ENCODE peak calls at places on chromosomes 4 and X, in five cellular contexts. One of them, this sample, is unnamed.

GRCh38 chr4:52966781-52967180 is 104.7 kb downstream of the RASL11B start:
- DNase-seq in stomach: no peak
- DNase-seq in AG04449: no peak
- DNase-seq in cardiac muscle cell: no peak
- DNase-seq in brain microvascular endothelial cell: no peak
- DNase-seq in this sample: no peak

GRCh38 chr4:182202650-182203049 is 40.6 kb upstream of the TENM3 start:
- DNase-seq in stomach: no peak
- DNase-seq in cardiac muscle cell: no peak
- DNase-seq in brain microvascular endothelial cell: no peak
- DNase-seq in AG04449: no peak
- DNase-seq in this sample: no peak

GRCh38 chr4:89469930-89470375 is 162.4 kb upstream of the GPRIN3 start:
- DNase-seq in brain microvascular endothelial cell: peak; percentile 89
- DNase-seq in stomach: no peak
- DNase-seq in AG04449: peak; percentile 78
- DNase-seq in cardiac muscle cell: peak; percentile 94
- DNase-seq in this sample: peak; percentile 46

GRCh38 chr4:55116450-55116849 is 8.9 kb downstream of the KDR start:
- DNase-seq in cardiac muscle cell: peak; percentile 84
- DNase-seq in brain microvascular endothelial cell: peak; percentile 81
- DNase-seq in AG04449: no peak
- DNase-seq in stomach: no peak
- DNase-seq in this sample: no peak

GRCh38 chr4:55173580-55173979 is 48.2 kb upstream of the KDR start:
- DNase-seq in brain microvascular endothelial cell: peak; percentile 63
- DNase-seq in cardiac muscle cell: peak; percentile 71
- DNase-seq in AG04449: no peak
- DNase-seq in stomach: no peak
- DNase-seq in this sample: no peak

GRCh38 chr4:122450847-122451246 is 5.7 kb downstream of the IL2 start:
- DNase-seq in brain microvascular endothelial cell: peak; percentile 5
- DNase-seq in stomach: no peak
- DNase-seq in AG04449: peak; percentile 1
- DNase-seq in cardiac muscle cell: peak; percentile 19
- DNase-seq in this sample: peak; percentile 19

GRCh38 chr4:150337709-150338108 is 244.2 kb upstream of the MAB21L2 start:
- DNase-seq in brain microvascular endothelial cell: no peak
- DNase-seq in AG04449: peak; percentile 50
- DNase-seq in stomach: no peak
- DNase-seq in cardiac muscle cell: peak; percentile 50
- DNase-seq in this sample: no peak

GRCh38 chr4:48629458-48629857 is 139.4 kb downstream of the ZAR1 start:
- DNase-seq in cardiac muscle cell: no peak
- DNase-seq in stomach: no peak
- DNase-seq in AG04449: no peak
- DNase-seq in brain microvascular endothelial cell: no peak
- DNase-seq in this sample: no peak

GRCh38 chr4:147370881-147371280 is 110.0 kb upstream of the EDNRA start:
- DNase-seq in stomach: peak; percentile 37
- DNase-seq in cardiac muscle cell: no peak
- DNase-seq in brain microvascular endothelial cell: no peak
- DNase-seq in AG04449: no peak
- DNase-seq in this sample: no peak

GRCh38 chr4:13540446-13541175 is 3.7 kb downstream of the NKX3-2 start:
- DNase-seq in AG04449: no peak
- DNase-seq in stomach: no peak
- DNase-seq in cardiac muscle cell: no peak
- DNase-seq in brain microvascular endothelial cell: no peak
- DNase-seq in this sample: no peak

GRCh38 chr4:141849778-141850177 is 213.4 kb downstream of the IL15 start:
- DNase-seq in brain microvascular endothelial cell: no peak
- DNase-seq in cardiac muscle cell: peak; percentile 59
- DNase-seq in AG04449: no peak
- DNase-seq in stomach: no peak
- DNase-seq in this sample: no peak

GRCh38 chr4:4555916-4556315 is 14.1 kb upstream of the STX18 start:
- DNase-seq in brain microvascular endothelial cell: peak; percentile 85
- DNase-seq in cardiac muscle cell: peak; percentile 80
- DNase-seq in AG04449: peak; percentile 86
- DNase-seq in stomach: no peak
- DNase-seq in this sample: no peak

GRCh38 chrX:106611682-106612402 is at the start of gene RADX:
- DNase-seq in stomach: peak; percentile 83
- DNase-seq in brain microvascular endothelial cell: peak; percentile 46
- DNase-seq in cardiac muscle cell: peak; percentile 71
- DNase-seq in AG04449: no peak
- DNase-seq in this sample: peak; percentile 92

GRCh38 chr4:24582235-24582863 is 2.0 kb downstream of the DHX15 start:
- DNase-seq in AG04449: no peak
- DNase-seq in brain microvascular endothelial cell: no peak
- DNase-seq in cardiac muscle cell: peak; percentile 10
- DNase-seq in stomach: no peak
- DNase-seq in this sample: no peak

GRCh38 chr4:138235419-138235952 is 6.7 kb downstream of the SLC7A11 start:
- DNase-seq in brain microvascular endothelial cell: peak; percentile 55
- DNase-seq in stomach: no peak
- DNase-seq in AG04449: peak; percentile 78
- DNase-seq in cardiac muscle cell: peak; percentile 83
- DNase-seq in this sample: no peak

GRCh38 chr4:38949416-38950051 is 81.9 kb downstream of the FAM114A1 start:
- DNase-seq in cardiac muscle cell: no peak
- DNase-seq in AG04449: no peak
- DNase-seq in stomach: no peak
- DNase-seq in brain microvascular endothelial cell: peak; percentile 56
- DNase-seq in this sample: peak; percentile 20

GRCh38 chrX:46582964-46583363 is 9.4 kb downstream of the CHST7 start:
- DNase-seq in brain microvascular endothelial cell: peak; percentile 69
- DNase-seq in cardiac muscle cell: peak; percentile 81
- DNase-seq in AG04449: peak; percentile 70
- DNase-seq in stomach: no peak
- DNase-seq in this sample: no peak

GRCh38 chrX:48786825-48787538 is 592 bp downstream of the GATA1 start:
- DNase-seq in cardiac muscle cell: no peak
- DNase-seq in AG04449: no peak
- DNase-seq in brain microvascular endothelial cell: no peak
- DNase-seq in stomach: no peak
- DNase-seq in this sample: no peak

GRCh38 chrX:119266364-119266995 is 30.4 kb downstream of the PGRMC1 start:
- DNase-seq in cardiac muscle cell: peak; percentile 36
- DNase-seq in stomach: no peak
- DNase-seq in brain microvascular endothelial cell: peak; percentile 8
- DNase-seq in AG04449: no peak
- DNase-seq in this sample: peak; percentile 5

GRCh38 chr4:58261526-58261925 is 1151.3 kb upstream of the IGFBP7 start:
- DNase-seq in cardiac muscle cell: no peak
- DNase-seq in brain microvascular endothelial cell: no peak
- DNase-seq in AG04449: no peak
- DNase-seq in stomach: no peak
- DNase-seq in this sample: no peak

GRCh38 chr4:150297861-150298474 is 219.7 kb downstream of the DCLK2 start:
- DNase-seq in cardiac muscle cell: peak; percentile 80
- DNase-seq in stomach: no peak
- DNase-seq in AG04449: no peak
- DNase-seq in brain microvascular endothelial cell: peak; percentile 73
- DNase-seq in this sample: peak; percentile 55

GRCh38 chrX:133523094-133523493 is 107.8 kb upstream of the GPC4 start:
- DNase-seq in cardiac muscle cell: no peak
- DNase-seq in AG04449: no peak
- DNase-seq in stomach: no peak
- DNase-seq in brain microvascular endothelial cell: no peak
- DNase-seq in this sample: no peak

DNA sequence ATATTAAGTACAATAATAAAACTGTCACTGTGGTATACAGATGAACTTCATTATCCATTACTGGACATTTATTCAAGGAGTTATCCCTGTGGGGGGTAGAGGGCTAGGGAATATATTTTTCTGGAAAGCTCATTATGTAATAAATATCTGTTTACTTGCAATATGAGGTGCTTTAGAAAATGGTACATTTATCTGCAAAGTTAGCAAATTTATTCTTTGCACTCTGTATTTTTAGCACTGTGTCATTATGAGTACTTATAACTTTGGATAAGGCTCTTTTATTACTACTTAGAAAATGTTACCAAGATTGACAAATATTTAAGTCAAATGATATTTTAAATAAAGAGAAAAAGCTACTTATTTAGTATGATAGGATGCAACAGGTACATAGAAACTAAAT is 37.8 kb downstream of the ANKRD17 start:
- DNase-seq in brain microvascular endothelial cell: no peak
- DNase-seq in cardiac muscle cell: no peak
- DNase-seq in AG04449: no peak
- DNase-seq in stomach: no peak
- DNase-seq in this sample: no peak
- H3K4me3 ChIP-seq in brain microvascular endothelial cell: no peak overlapping the region
- H3K4me3 ChIP-seq in cardiac muscle cell: no peak overlapping the region
- H3K4me3 ChIP-seq in AG04449: no peak overlapping the region
- H3K4me3 ChIP-seq in stomach: no peak overlapping the region
- H3K4me3 ChIP-seq in this sample: no peak overlapping the region

GRCh38 chrX:103488794-103489193 is 30.5 kb downstream of the RAB40A start:
- DNase-seq in AG04449: no peak
- DNase-seq in cardiac muscle cell: no peak
- DNase-seq in stomach: no peak
- DNase-seq in brain microvascular endothelial cell: no peak
- DNase-seq in this sample: no peak

GRCh38 chrX:103483720-103484119 is 35.6 kb downstream of the RAB40A start:
- DNase-seq in brain microvascular endothelial cell: no peak
- DNase-seq in AG04449: no peak
- DNase-seq in stomach: no peak
- DNase-seq in cardiac muscle cell: no peak
- DNase-seq in this sample: no peak

GRCh38 chrX:103488332-103488731 is 31.0 kb downstream of the RAB40A start:
- DNase-seq in stomach: no peak
- DNase-seq in AG04449: no peak
- DNase-seq in brain microvascular endothelial cell: no peak
- DNase-seq in cardiac muscle cell: peak; percentile 39
- DNase-seq in this sample: no peak
- TF ChIP-seq CTCF in stomach: no peak
- TF ChIP-seq CTCF in AG04449: peak; percentile 23
- TF ChIP-seq CTCF in brain microvascular endothelial cell: peak; percentile 74
- TF ChIP-seq CTCF in cardiac muscle cell: peak; percentile 42
- TF ChIP-seq CTCF in this sample: no peak

GRCh38 chr4:40910706-40911105 is 161.0 kb downstream of the NSUN7 start:
- DNase-seq in cardiac muscle cell: peak; percentile 55
- DNase-seq in stomach: no peak
- DNase-seq in brain microvascular endothelial cell: peak; percentile 64
- DNase-seq in AG04449: no peak
- DNase-seq in this sample: no peak
- H3K4me3 ChIP-seq in cardiac muscle cell: no peak overlapping the region
- H3K4me3 ChIP-seq in stomach: no peak overlapping the region
- H3K4me3 ChIP-seq in brain microvascular endothelial cell: no peak overlapping the region
- H3K4me3 ChIP-seq in AG04449: no peak overlapping the region
- H3K4me3 ChIP-seq in this sample: no peak overlapping the region

GRCh38 chr4:125735107-125735506 is 420.4 kb downstream of the FAT4 start:
- DNase-seq in stomach: no peak
- DNase-seq in AG04449: peak; percentile 59
- DNase-seq in cardiac muscle cell: peak; percentile 97
- DNase-seq in brain microvascular endothelial cell: peak; percentile 97
- DNase-seq in this sample: no peak

GRCh38 chr4:125732682-125733081 is 417.9 kb downstream of the FAT4 start:
- DNase-seq in stomach: no peak
- DNase-seq in AG04449: no peak
- DNase-seq in cardiac muscle cell: no peak
- DNase-seq in brain microvascular endothelial cell: no peak
- DNase-seq in this sample: no peak

GRCh38 chr4:125734504-125734903 is 419.7 kb downstream of the FAT4 start:
- DNase-seq in brain microvascular endothelial cell: no peak
- DNase-seq in AG04449: no peak
- DNase-seq in cardiac muscle cell: no peak
- DNase-seq in stomach: no peak
- DNase-seq in this sample: no peak

GRCh38 chr4:125739760-125740159 is 425.0 kb downstream of the FAT4 start:
- DNase-seq in cardiac muscle cell: peak; percentile 88
- DNase-seq in stomach: no peak
- DNase-seq in AG04449: no peak
- DNase-seq in brain microvascular endothelial cell: peak; percentile 40
- DNase-seq in this sample: no peak

DNA sequence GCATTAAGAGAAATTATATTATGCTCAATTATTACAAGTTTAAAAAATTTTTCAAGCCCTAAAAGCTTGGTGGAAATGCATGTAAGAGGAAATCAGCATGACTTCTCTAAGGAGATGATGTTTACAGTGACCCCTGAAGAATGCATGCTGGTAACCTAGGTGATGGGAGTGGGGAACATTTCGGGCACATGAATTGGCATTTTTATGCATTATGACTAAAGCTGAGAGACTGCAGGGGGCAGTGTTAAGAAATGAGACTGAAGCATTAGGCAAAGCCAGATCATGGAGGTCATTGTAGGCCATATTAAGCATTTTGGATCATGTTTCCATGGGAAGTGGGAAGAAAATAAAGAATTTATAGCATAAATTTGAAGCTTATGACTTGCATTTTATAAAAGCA is 421.3 kb downstream of the FAT4 start:
- DNase-seq in brain microvascular endothelial cell: peak; percentile 80
- DNase-seq in AG04449: no peak
- DNase-seq in cardiac muscle cell: peak; percentile 42
- DNase-seq in stomach: no peak
- DNase-seq in this sample: no peak
- TF ChIP-seq CTCF in brain microvascular endothelial cell: peak; percentile 48
- TF ChIP-seq CTCF in AG04449: no peak
- TF ChIP-seq CTCF in cardiac muscle cell: peak; percentile 19
- TF ChIP-seq CTCF in stomach: no peak
- TF ChIP-seq CTCF in this sample: no peak

DNA sequence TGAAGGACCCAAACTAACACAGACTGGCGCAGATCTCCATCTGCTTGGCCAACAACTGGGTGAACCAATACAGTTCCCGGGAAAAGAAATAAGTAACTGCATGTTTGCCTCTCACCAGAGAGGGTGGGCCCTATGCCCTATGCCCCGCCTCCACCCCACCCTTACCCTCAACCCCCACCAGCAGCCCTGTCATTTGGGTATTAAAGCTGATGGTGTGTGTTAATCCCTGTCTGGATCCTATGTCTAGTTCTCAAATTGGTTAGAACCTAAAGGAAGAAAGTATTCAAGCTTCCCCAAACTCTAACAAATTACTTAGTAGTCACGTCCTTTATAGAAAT is 19.0 kb downstream of the SMPX start:
- DNase-seq in cardiac muscle cell: no peak
- DNase-seq in brain microvascular endothelial cell: no peak
- DNase-seq in stomach: no peak
- DNase-seq in AG04449: no peak
- DNase-seq in this sample: no peak
- H3K4me3 ChIP-seq in cardiac muscle cell: no peak overlapping the region
- H3K4me3 ChIP-seq in brain microvascular endothelial cell: no peak overlapping the region
- H3K4me3 ChIP-seq in stomach: no peak overlapping the region
- H3K4me3 ChIP-seq in AG04449: no peak overlapping the region
- H3K4me3 ChIP-seq in this sample: no peak overlapping the region

GRCh38 chrX:131677655-131678628 is 134.1 kb downstream of the OR13H1 start:
- DNase-seq in brain microvascular endothelial cell: peak; percentile 16
- DNase-seq in AG04449: no peak
- DNase-seq in stomach: peak; percentile 47
- DNase-seq in cardiac muscle cell: peak; percentile 23
- DNase-seq in this sample: peak; percentile 37

GRCh38 chrX:131671714-131672113 is 127.8 kb downstream of the OR13H1 start:
- DNase-seq in cardiac muscle cell: no peak
- DNase-seq in AG04449: no peak
- DNase-seq in stomach: no peak
- DNase-seq in brain microvascular endothelial cell: no peak
- DNase-seq in this sample: no peak

GRCh38 chrX:131675596-131676194 is 131.8 kb downstream of the OR13H1 start:
- DNase-seq in stomach: no peak
- DNase-seq in brain microvascular endothelial cell: peak; percentile 16
- DNase-seq in AG04449: no peak
- DNase-seq in cardiac muscle cell: peak; percentile 1
- DNase-seq in this sample: peak; percentile 3
- TF ChIP-seq CTCF in stomach: no peak
- TF ChIP-seq CTCF in brain microvascular endothelial cell: peak; percentile 66
- TF ChIP-seq CTCF in AG04449: no peak
- TF ChIP-seq CTCF in cardiac muscle cell: peak; percentile 33
- TF ChIP-seq CTCF in this sample: peak; percentile 22

GRCh38 chrX:23888887-23889501 is 18.7 kb downstream of the APOO start:
- DNase-seq in AG04449: no peak
- DNase-seq in stomach: no peak
- DNase-seq in cardiac muscle cell: no peak
- DNase-seq in brain microvascular endothelial cell: no peak
- DNase-seq in this sample: no peak
- H3K4me3 ChIP-seq in AG04449: no peak overlapping the region
- H3K4me3 ChIP-seq in stomach: no peak overlapping the region
- H3K4me3 ChIP-seq in cardiac muscle cell: no peak overlapping the region
- H3K4me3 ChIP-seq in brain microvascular endothelial cell: no peak overlapping the region
- H3K4me3 ChIP-seq in this sample: no peak overlapping the region

This sample was measured in GM12865.